ENCODE peak calls at places on chromosomes 5 and 9, in six cellular contexts. One of them, this sample, is unnamed.

GRCh38 chr9:88653926-88654325 is 118.9 kb downstream of the NXNL2 start:
- DNase-seq in left ventricle myocardium inferior: no peak
- DNase-seq in keratinocyte: no peak
- DNase-seq in DMS153: no peak
- DNase-seq in right atrium auricular region: no peak
- DNase-seq in NCI-H345: no peak
- DNase-seq in this sample: no peak

GRCh38 chr5:135458356-135458755 is 6.2 kb upstream of the TIFAB start:
- DNase-seq in NCI-H345: no peak
- DNase-seq in right atrium auricular region: no peak
- DNase-seq in left ventricle myocardium inferior: no peak
- DNase-seq in DMS153: no peak
- DNase-seq in keratinocyte: no peak
- DNase-seq in this sample: no peak

GRCh38 chr9:28774433-28775029 is 1201.2 kb upstream of the C9orf72 start:
- DNase-seq in DMS153: peak; percentile 55
- DNase-seq in keratinocyte: no peak
- DNase-seq in left ventricle myocardium inferior: no peak
- DNase-seq in right atrium auricular region: no peak
- DNase-seq in NCI-H345: peak; percentile 40
- DNase-seq in this sample: no peak

GRCh38 chr9:126661521-126662251 is 48.0 kb downstream of the LMX1B start:
- DNase-seq in left ventricle myocardium inferior: no peak
- DNase-seq in NCI-H345: no peak
- DNase-seq in keratinocyte: peak; percentile 86
- DNase-seq in right atrium auricular region: no peak
- DNase-seq in DMS153: no peak
- DNase-seq in this sample: no peak

GRCh38 chr5:40386293-40386692 is 293.4 kb upstream of the PTGER4 start:
- DNase-seq in DMS153: no peak
- DNase-seq in NCI-H345: no peak
- DNase-seq in keratinocyte: no peak
- DNase-seq in left ventricle myocardium inferior: no peak
- DNase-seq in right atrium auricular region: no peak
- DNase-seq in this sample: no peak

GRCh38 chr5:120882042-120882775 is 418.1 kb downstream of the PRR16 start:
- DNase-seq in right atrium auricular region: no peak
- DNase-seq in keratinocyte: no peak
- DNase-seq in NCI-H345: no peak
- DNase-seq in DMS153: no peak
- DNase-seq in left ventricle myocardium inferior: no peak
- DNase-seq in this sample: no peak

GRCh38 chr5:103216137-103216536 is 42.4 kb upstream of the MACIR start:
- DNase-seq in DMS153: no peak
- DNase-seq in left ventricle myocardium inferior: no peak
- DNase-seq in keratinocyte: no peak
- DNase-seq in NCI-H345: no peak
- DNase-seq in right atrium auricular region: no peak
- DNase-seq in this sample: no peak

GRCh38 chr5:55982957-55983381 is 11.8 kb downstream of the IL6ST start:
- DNase-seq in NCI-H345: no peak
- DNase-seq in left ventricle myocardium inferior: no peak
- DNase-seq in keratinocyte: no peak
- DNase-seq in right atrium auricular region: no peak
- DNase-seq in DMS153: no peak
- DNase-seq in this sample: no peak

GRCh38 chr9:122372856-122373845 is 2.3 kb downstream of the PTGS1 start:
- DNase-seq in left ventricle myocardium inferior: no peak
- DNase-seq in keratinocyte: no peak
- DNase-seq in DMS153: no peak
- DNase-seq in NCI-H345: no peak
- DNase-seq in right atrium auricular region: no peak
- DNase-seq in this sample: no peak

GRCh38 chr9:76732341-76732958 is 31.8 kb upstream of the PCA3 start:
- DNase-seq in DMS153: no peak
- DNase-seq in keratinocyte: no peak
- DNase-seq in left ventricle myocardium inferior: no peak
- DNase-seq in NCI-H345: no peak
- DNase-seq in right atrium auricular region: no peak
- DNase-seq in this sample: no peak

GRCh38 chr9:34783951-34784487 is 74.1 kb upstream of the CCL21 start:
- DNase-seq in keratinocyte: no peak
- DNase-seq in left ventricle myocardium inferior: no peak
- DNase-seq in right atrium auricular region: no peak
- DNase-seq in NCI-H345: no peak
- DNase-seq in DMS153: no peak
- DNase-seq in this sample: no peak

GRCh38 chr5:173920024-173920753 is 32.0 kb downstream of the CPEB4 start:
- DNase-seq in keratinocyte: no peak
- DNase-seq in right atrium auricular region: no peak
- DNase-seq in left ventricle myocardium inferior: no peak
- DNase-seq in NCI-H345: no peak
- DNase-seq in DMS153: no peak
- DNase-seq in this sample: no peak

GRCh38 chr5:139637438-139638089 is 10.6 kb upstream of the CXXC5 start:
- DNase-seq in left ventricle myocardium inferior: peak; percentile 89
- DNase-seq in DMS153: peak; percentile 23
- DNase-seq in right atrium auricular region: peak; percentile 88
- DNase-seq in keratinocyte: no peak
- DNase-seq in NCI-H345: peak; percentile 86
- DNase-seq in this sample: no peak

GRCh38 chr9:128727626-128728248 is 3.8 kb upstream of the ZDHHC12 start:
- DNase-seq in DMS153: no peak
- DNase-seq in NCI-H345: no peak
- DNase-seq in keratinocyte: no peak
- DNase-seq in left ventricle myocardium inferior: no peak
- DNase-seq in right atrium auricular region: no peak
- DNase-seq in this sample: no peak

GRCh38 chr5:120413706-120414105 is 50.4 kb upstream of the PRR16 start:
- DNase-seq in NCI-H345: no peak
- DNase-seq in left ventricle myocardium inferior: no peak
- DNase-seq in keratinocyte: no peak
- DNase-seq in right atrium auricular region: no peak
- DNase-seq in DMS153: no peak
- DNase-seq in this sample: no peak

GRCh38 chr5:173069661-173070060 is 13.5 kb downstream of the CREBRF start:
- DNase-seq in right atrium auricular region: no peak
- DNase-seq in keratinocyte: no peak
- DNase-seq in DMS153: no peak
- DNase-seq in left ventricle myocardium inferior: no peak
- DNase-seq in NCI-H345: no peak
- DNase-seq in this sample: no peak